ENCODE peak calls at places on chromosomes 7 and 10, in five cellular contexts. S is A673, X is fibroblast of lung, I is adrenal gland, M is GM12878. U is an unnamed sample. For H3K4me1, the result is how much of the 10 kb centered on the place peaks cover.

GRCh38 chr10:93039721-93040120 is 20.9 kb upstream of the CYP26C1 start:
- DNase-seq in S (peak), M (peak), X (peak), I (no peak), U (no peak)

GRCh38 chr7:31114593-31115343 is 62.7 kb downstream of the ADCYAP1R1 start:
- DNase-seq in I (peak), M (no peak), S (peak), X (peak), U (no peak)

GRCh38 chr7:98754041-98754479 is 115.8 kb downstream of the TMEM130 start:
- DNase-seq in I (no peak), X (peak), S (peak), M (no peak), U (no peak)

GRCh38 chr10:96360766-96361165 is 2.0 kb upstream of the OPALIN start:
- DNase-seq in X (no peak), M (no peak), I (no peak), S (no peak), U (no peak)

GRCh38 chr7:50610521-50611277 is 45.5 kb upstream of the DDC start:
- DNase-seq in I (no peak), S (no peak), X (peak), M (no peak), U (peak)

GRCh38 chr10:131905279-131905595 is 4.4 kb downstream of the PPP2R2D start:
- DNase-seq in X (no peak), M (no peak), I (peak), S (no peak), U (no peak)

GRCh38 chr10:84117683-84118394 is 21.5 kb upstream of the GHITM start:
- DNase-seq in I (no peak), M (no peak), X (no peak), S (no peak), U (no peak)

GRCh38 chr10:4190876-4191275 is 405.9 kb upstream of the KLF6 start:
- DNase-seq in I (no peak), S (no peak), X (no peak), M (no peak), U (no peak)

GRCh38 chr7:158958618-158959017 is 102.3 kb downstream of the DYNC2I1 start:
- DNase-seq in M (no peak), X (no peak), I (no peak), S (no peak), U (no peak)

GRCh38 chr7:105000927-105001336 is 13.1 kb upstream of the KMT2E start:
- DNase-seq in M (no peak), X (no peak), S (no peak), I (no peak), U (no peak)

GRCh38 chr7:105001652-105002184 is 12.3 kb upstream of the KMT2E start:
- DNase-seq in X (no peak), M (no peak), I (no peak), S (no peak), U (no peak)

GRCh38 chr7:105003275-105003674 is 10.7 kb upstream of the KMT2E start:
- DNase-seq in I (peak), M (no peak), X (peak), S (peak), U (no peak)

GRCh38 chr7:104998040-104998752 is 15.8 kb upstream of the KMT2E start:
- DNase-seq in M (no peak), S (no peak), I (no peak), X (no peak), U (no peak)

DNA sequence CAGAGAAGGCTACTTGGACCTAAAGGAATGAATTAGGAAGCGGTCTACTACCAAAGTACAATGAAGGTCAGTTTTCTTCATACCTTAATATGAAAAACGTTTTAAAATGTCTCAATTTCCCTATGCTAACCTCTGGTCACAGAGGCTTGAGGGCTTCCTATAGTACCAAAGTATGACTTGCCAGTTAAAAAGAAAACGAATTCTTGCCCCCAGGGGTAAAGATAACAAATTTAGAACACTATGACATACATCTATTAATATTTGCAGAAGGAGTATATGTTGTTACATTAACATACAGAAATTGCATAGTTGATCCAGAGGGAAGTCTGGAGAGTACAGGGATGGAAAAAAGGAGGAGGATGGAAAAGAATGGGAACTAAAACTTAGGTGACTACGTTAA is 13.8 kb upstream of the KMT2E start:
- DNase-seq in X (no peak), M (no peak), I (no peak), S (no peak), U (no peak)
- H3K4me1 ChIP-seq in X (under half), M (under half), I (half or more), S (under half), U (half or more)

GRCh38 chr10:6409982-6410694 is 169.9 kb downstream of the PRKCQ start:
- DNase-seq in S (peak), I (peak), X (peak), M (no peak), U (peak)
- H3K4me3 ChIP-seq in S (no peak), I (no peak), X (no peak), M (no peak), U (peak)

DNA sequence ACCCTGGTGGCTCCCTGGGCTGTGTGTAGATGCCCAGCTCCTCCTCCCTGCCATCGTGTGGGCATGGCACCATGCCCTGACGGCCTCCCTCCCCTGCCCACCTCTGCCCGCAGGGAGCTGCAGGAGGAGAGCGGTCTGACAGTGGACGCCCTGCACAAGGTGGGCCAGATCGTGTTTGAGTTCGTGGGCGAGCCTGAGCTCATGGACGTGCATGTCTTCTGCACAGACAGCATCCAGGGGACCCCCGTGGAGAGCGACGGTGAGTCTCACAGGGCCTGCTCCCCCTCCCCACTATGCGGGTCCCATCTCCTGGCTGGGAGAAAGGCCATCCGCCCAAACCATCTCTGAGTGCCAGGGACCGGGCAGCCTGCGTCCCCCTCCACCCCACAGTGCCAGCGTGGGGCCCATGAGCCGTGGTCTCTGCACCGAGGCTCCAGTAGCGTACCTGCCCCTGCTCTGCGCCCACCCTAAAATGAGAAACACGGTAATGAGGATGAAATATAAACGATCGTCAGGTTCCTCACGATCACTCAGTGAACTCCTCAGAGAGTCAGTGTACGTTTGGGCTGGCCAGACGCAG is 7.8 kb downstream of the NUDT1 start:
- DNase-seq in S (no peak), M (no peak), I (no peak), X (no peak), U (no peak)
- H3K4me1 ChIP-seq in S (under half), M (under half), I (under half), X (under half), U (under half)

DNA sequence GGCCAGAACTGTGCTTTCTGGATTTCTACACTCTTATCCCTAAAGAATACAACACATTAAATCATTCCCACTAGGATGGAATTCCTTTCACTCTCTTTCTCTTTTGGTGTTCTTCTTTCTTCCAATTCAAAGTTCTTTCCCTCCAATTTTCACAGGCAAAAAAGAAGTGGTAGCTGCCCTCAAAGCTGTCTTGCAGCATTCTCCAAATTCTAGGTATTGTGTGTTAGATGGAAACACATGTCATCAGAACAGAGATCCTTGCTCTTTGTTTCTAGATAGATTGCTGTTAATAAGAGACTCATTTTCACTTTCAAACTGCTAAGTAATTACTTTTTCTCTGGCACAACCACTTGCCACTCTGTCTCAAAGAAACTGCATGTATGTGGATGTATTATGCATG is 31.0 kb downstream of the SHTN1 start:
- DNase-seq in M (no peak), I (no peak), X (no peak), S (no peak), U (no peak)
- H3K4me3 ChIP-seq in M (no peak), I (no peak), X (no peak), S (peak), U (no peak)

GRCh38 chr10:69573056-69573806 is at the start of gene NEUROG3:
- DNase-seq in X (no peak), S (no peak), I (peak), M (peak), U (no peak)

GRCh38 chr10:69569144-69569934 is 3.9 kb downstream of the NEUROG3 start:
- DNase-seq in M (no peak), S (no peak), X (no peak), I (no peak), U (no peak)

GRCh38 chr10:69572159-69573055 is 815 bp downstream of the NEUROG3 start:
- DNase-seq in S (no peak), X (peak), M (no peak), I (no peak), U (no peak)

GRCh38 chr10:69570050-69570816 is 3.0 kb downstream of the NEUROG3 start:
- DNase-seq in I (no peak), M (no peak), X (no peak), S (no peak), U (no peak)

DNA sequence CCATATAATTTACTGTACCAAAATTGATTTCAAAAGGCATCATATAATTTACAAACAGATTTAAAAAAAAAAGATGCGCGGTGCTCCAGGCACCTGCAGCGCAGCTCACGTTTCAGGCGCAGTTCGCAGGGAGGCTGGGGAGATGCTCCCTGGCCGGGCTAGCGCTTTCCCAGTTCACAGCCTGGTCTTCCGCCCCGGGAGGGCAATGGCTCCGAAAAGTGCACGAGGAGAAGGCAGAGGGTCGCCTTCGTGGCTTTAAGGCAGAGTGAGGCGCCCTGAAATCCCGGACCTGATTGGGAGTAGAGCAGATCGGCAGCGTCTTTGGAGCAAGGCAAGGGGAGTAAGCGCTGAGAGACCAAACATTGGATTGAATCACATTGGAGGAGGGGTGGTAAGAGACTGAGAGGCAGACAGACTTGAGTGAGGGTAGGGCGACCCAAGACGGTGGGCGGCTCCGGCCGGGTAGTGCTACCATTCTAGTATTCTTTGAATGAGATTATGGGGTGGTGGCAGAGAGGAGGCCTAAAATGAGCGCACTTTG is 1.5 kb downstream of the NEUROG3 start:
- DNase-seq in M (no peak), S (no peak), I (no peak), X (no peak), U (no peak)
- H3K4me1 ChIP-seq in M (under half), S (under half), I (under half), X (under half), U (under half)

GRCh38 chr10:98465866-98466265 is 19.1 kb upstream of the HPS1 start:
- DNase-seq in M (no peak), S (no peak), X (no peak), I (no peak), U (no peak)

GRCh38 chr10:98463976-98464754 is 17.4 kb upstream of the HPS1 start:
- DNase-seq in I (no peak), X (no peak), S (no peak), M (no peak), U (no peak)

GRCh38 chr10:98469532-98469931 is 22.8 kb upstream of the HPS1 start:
- DNase-seq in X (no peak), M (no peak), I (no peak), S (no peak), U (no peak)

GRCh38 chr10:98467506-98468318 is 21.0 kb upstream of the HPS1 start:
- DNase-seq in S (peak), X (peak), I (peak), M (peak), U (peak)

DNA sequence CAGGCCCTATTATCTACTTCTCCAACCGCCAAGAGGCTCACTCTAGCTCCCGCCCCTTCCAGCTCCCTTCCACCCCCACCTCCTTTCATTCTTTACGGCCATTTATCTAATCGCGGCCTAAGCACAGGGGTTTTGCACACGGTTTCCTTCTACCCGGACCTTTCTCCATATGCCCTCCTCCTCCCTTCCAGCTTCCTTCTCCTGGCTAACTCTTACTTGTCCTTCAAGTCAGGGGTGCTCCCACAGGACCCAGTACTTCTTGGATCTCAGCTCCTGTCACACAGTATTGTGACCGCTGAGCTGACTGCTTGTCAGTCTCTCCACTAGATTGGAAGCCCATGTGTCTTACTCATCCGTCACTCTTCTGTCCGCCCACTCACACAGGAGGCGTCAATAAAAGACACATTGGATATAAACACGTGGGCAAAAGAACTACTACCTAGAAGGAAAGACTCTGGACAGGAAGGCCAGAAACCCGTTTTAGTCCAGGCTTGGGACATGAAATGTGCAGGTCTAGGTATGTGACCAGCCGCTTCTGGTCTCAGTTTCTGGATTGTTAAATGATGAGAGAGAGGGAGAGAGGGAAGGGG is 20.3 kb upstream of the HPS1 start:
- DNase-seq in S (no peak), M (no peak), I (no peak), X (no peak), U (no peak)
- H3K4me3 ChIP-seq in S (no peak), M (no peak), I (no peak), X (no peak), U (no peak)

GRCh38 chr7:101974365-101974764 is 156.9 kb downstream of the CUX1 start:
- DNase-seq in I (no peak), S (no peak), M (no peak), X (no peak), U (no peak)
- H3K4me1 ChIP-seq in I (under half), S (under half), M (under half), X (under half), U (under half)

GRCh38 chr7:10797157-10797556 is 176.5 kb upstream of the PHF14 start:
- DNase-seq in M (no peak), I (no peak), X (no peak), S (no peak), U (no peak)

GRCh38 chr7:10802526-10802925 is 171.1 kb upstream of the PHF14 start:
- DNase-seq in I (no peak), M (no peak), X (peak), S (peak), U (no peak)

GRCh38 chr7:10802011-10802410 is 171.7 kb upstream of the PHF14 start:
- DNase-seq in I (no peak), X (no peak), S (no peak), M (no peak), U (no peak)

GRCh38 chr7:10798044-10798443 is 175.6 kb upstream of the PHF14 start:
- DNase-seq in S (no peak), I (no peak), M (no peak), X (peak), U (no peak)

DNA sequence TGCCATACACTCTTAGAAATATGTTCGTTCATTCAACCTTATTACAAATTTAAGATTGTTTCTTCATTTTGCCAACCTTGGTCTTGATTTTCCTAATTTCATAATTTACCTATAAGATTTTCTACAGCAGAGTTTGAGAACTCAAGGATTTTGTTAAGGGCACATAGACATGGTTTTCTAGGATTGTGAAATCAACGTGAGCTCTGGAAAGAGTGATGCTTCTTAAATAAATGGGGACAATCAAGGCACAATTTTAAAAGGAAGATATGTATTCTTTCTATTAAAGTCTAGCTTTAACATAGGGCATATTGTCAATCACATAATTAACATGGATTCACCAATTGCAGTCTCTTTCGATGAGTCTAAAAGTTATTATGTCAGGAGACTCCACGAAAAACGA is 174.2 kb upstream of the PHF14 start:
- DNase-seq in I (no peak), S (no peak), X (no peak), M (no peak), U (no peak)
- H3K4me3 ChIP-seq in I (no peak), S (no peak), X (no peak), M (no peak), U (no peak)

DNA sequence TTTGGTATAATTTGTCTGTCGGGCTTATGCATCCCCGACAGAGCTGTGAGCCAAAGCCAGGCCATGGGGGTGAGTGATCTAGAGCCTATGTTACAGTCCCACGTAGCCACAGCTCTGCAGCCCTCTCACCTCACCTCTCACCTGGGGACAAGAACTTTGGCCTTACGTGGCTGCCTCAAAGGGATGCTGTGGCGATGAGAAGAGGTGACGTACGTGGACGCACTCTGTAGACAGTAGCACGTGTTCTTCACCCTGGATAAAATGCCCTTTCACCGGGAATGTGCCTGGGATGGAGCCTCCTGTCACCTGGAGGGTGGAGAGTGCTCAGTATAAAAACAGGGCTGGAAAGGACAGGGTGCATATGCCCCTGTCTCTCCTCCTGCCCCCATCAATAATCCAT is 5.5 kb downstream of the HKDC1 start:
- DNase-seq in I (no peak), M (no peak), S (no peak), X (no peak), U (no peak)
- H3K4me1 ChIP-seq in I (under half), M (under half), S (under half), X (under half), U (half or more)

GRCh38 chr10:126691456-126691855 is 21.0 kb upstream of the C10orf90 start:
- DNase-seq in I (no peak), M (no peak), X (no peak), S (no peak), U (no peak)
- H3K4me3 ChIP-seq in I (no peak), M (no peak), X (no peak), S (no peak), U (no peak)